ENCODE peak calls at places on chromosome 11, in seven cellular contexts. One of them, this sample, is unnamed.

GRCh38 chr11:74012072-74012809 is 3.4 kb upstream of the UCP3 start:
- DNase-seq in NCI-H460: no peak
- DNase-seq in stimulated activated CD8-positive, alpha-beta memory T cell treated with anti-CD3 and anti-CD28 coated beads, Interleukin-15, amount 100 ng/mL, for 24 hours: no peak
- DNase-seq in amygdala: no peak
- DNase-seq in effector CD8-positive, alpha-beta T cell: no peak
- DNase-seq in nephron progenitor cell: no peak
- DNase-seq in kidney tubule cell: no peak
- DNase-seq in this sample: no peak

GRCh38 chr11:113446938-113447337 is 28.3 kb downstream of the DRD2 start:
- DNase-seq in stimulated activated CD8-positive, alpha-beta memory T cell treated with anti-CD3 and anti-CD28 coated beads, Interleukin-15, amount 100 ng/mL, for 24 hours: no peak
- DNase-seq in kidney tubule cell: no peak
- DNase-seq in NCI-H460: no peak
- DNase-seq in effector CD8-positive, alpha-beta T cell: no peak
- DNase-seq in amygdala: no peak
- DNase-seq in nephron progenitor cell: no peak
- DNase-seq in this sample: no peak

GRCh38 chr11:13551834-13552233 is 56.0 kb upstream of the PTH start:
- DNase-seq in nephron progenitor cell: no peak
- DNase-seq in kidney tubule cell: no peak
- DNase-seq in stimulated activated CD8-positive, alpha-beta memory T cell treated with anti-CD3 and anti-CD28 coated beads, Interleukin-15, amount 100 ng/mL, for 24 hours: no peak
- DNase-seq in amygdala: no peak
- DNase-seq in NCI-H460: no peak
- DNase-seq in effector CD8-positive, alpha-beta T cell: no peak
- DNase-seq in this sample: no peak

GRCh38 chr11:94059065-94059464 is 37.9 kb downstream of the HEPHL1 start:
- DNase-seq in effector CD8-positive, alpha-beta T cell: no peak
- DNase-seq in amygdala: no peak
- DNase-seq in NCI-H460: no peak
- DNase-seq in stimulated activated CD8-positive, alpha-beta memory T cell treated with anti-CD3 and anti-CD28 coated beads, Interleukin-15, amount 100 ng/mL, for 24 hours: no peak
- DNase-seq in nephron progenitor cell: no peak
- DNase-seq in kidney tubule cell: no peak
- DNase-seq in this sample: no peak

GRCh38 chr11:9158898-9159391 is 67.5 kb upstream of the SCUBE2 start:
- DNase-seq in NCI-H460: no peak
- DNase-seq in amygdala: no peak
- DNase-seq in nephron progenitor cell: no peak
- DNase-seq in stimulated activated CD8-positive, alpha-beta memory T cell treated with anti-CD3 and anti-CD28 coated beads, Interleukin-15, amount 100 ng/mL, for 24 hours: no peak
- DNase-seq in effector CD8-positive, alpha-beta T cell: no peak
- DNase-seq in kidney tubule cell: peak; percentile 39
- DNase-seq in this sample: no peak

GRCh38 chr11:113384551-113384950 is 3.0 kb upstream of the ANKK1 start:
- DNase-seq in effector CD8-positive, alpha-beta T cell: no peak
- DNase-seq in stimulated activated CD8-positive, alpha-beta memory T cell treated with anti-CD3 and anti-CD28 coated beads, Interleukin-15, amount 100 ng/mL, for 24 hours: no peak
- DNase-seq in kidney tubule cell: peak; percentile 78
- DNase-seq in amygdala: no peak
- DNase-seq in nephron progenitor cell: no peak
- DNase-seq in NCI-H460: no peak
- DNase-seq in this sample: no peak

GRCh38 chr11:117473692-117474091 is 146.0 kb downstream of the CEP164 start:
- DNase-seq in stimulated activated CD8-positive, alpha-beta memory T cell treated with anti-CD3 and anti-CD28 coated beads, Interleukin-15, amount 100 ng/mL, for 24 hours: no peak
- DNase-seq in nephron progenitor cell: no peak
- DNase-seq in effector CD8-positive, alpha-beta T cell: no peak
- DNase-seq in NCI-H460: no peak
- DNase-seq in amygdala: no peak
- DNase-seq in kidney tubule cell: peak; percentile 62
- DNase-seq in this sample: no peak

GRCh38 chr11:69615545-69616278 is 25.2 kb upstream of the CCND1 start:
- DNase-seq in NCI-H460: no peak
- DNase-seq in effector CD8-positive, alpha-beta T cell: no peak
- DNase-seq in stimulated activated CD8-positive, alpha-beta memory T cell treated with anti-CD3 and anti-CD28 coated beads, Interleukin-15, amount 100 ng/mL, for 24 hours: no peak
- DNase-seq in kidney tubule cell: no peak
- DNase-seq in nephron progenitor cell: no peak
- DNase-seq in amygdala: no peak
- DNase-seq in this sample: no peak

GRCh38 chr11:103897156-103897555 is 139.3 kb upstream of the DDI1 start:
- DNase-seq in effector CD8-positive, alpha-beta T cell: no peak
- DNase-seq in nephron progenitor cell: no peak
- DNase-seq in amygdala: no peak
- DNase-seq in NCI-H460: no peak
- DNase-seq in stimulated activated CD8-positive, alpha-beta memory T cell treated with anti-CD3 and anti-CD28 coated beads, Interleukin-15, amount 100 ng/mL, for 24 hours: no peak
- DNase-seq in kidney tubule cell: no peak
- DNase-seq in this sample: no peak

GRCh38 chr11:64580387-64580786 is 10.6 kb upstream of the SLC22A12 start:
- DNase-seq in effector CD8-positive, alpha-beta T cell: no peak
- DNase-seq in stimulated activated CD8-positive, alpha-beta memory T cell treated with anti-CD3 and anti-CD28 coated beads, Interleukin-15, amount 100 ng/mL, for 24 hours: no peak
- DNase-seq in amygdala: no peak
- DNase-seq in nephron progenitor cell: no peak
- DNase-seq in NCI-H460: no peak
- DNase-seq in kidney tubule cell: no peak
- DNase-seq in this sample: no peak

GRCh38 chr11:113090716-113091577 is 129.7 kb downstream of the NCAM1 start:
- DNase-seq in nephron progenitor cell: no peak
- DNase-seq in amygdala: no peak
- DNase-seq in NCI-H460: no peak
- DNase-seq in kidney tubule cell: no peak
- DNase-seq in stimulated activated CD8-positive, alpha-beta memory T cell treated with anti-CD3 and anti-CD28 coated beads, Interleukin-15, amount 100 ng/mL, for 24 hours: no peak
- DNase-seq in effector CD8-positive, alpha-beta T cell: no peak
- DNase-seq in this sample: no peak

GRCh38 chr11:13850256-13851010 is 112.1 kb upstream of the SPON1 start:
- DNase-seq in nephron progenitor cell: no peak
- DNase-seq in kidney tubule cell: no peak
- DNase-seq in amygdala: no peak
- DNase-seq in NCI-H460: no peak
- DNase-seq in stimulated activated CD8-positive, alpha-beta memory T cell treated with anti-CD3 and anti-CD28 coated beads, Interleukin-15, amount 100 ng/mL, for 24 hours: no peak
- DNase-seq in effector CD8-positive, alpha-beta T cell: no peak
- DNase-seq in this sample: no peak

GRCh38 chr11:120205596-120206161 is 5.2 kb upstream of the OAF start:
- DNase-seq in NCI-H460: no peak
- DNase-seq in nephron progenitor cell: no peak
- DNase-seq in stimulated activated CD8-positive, alpha-beta memory T cell treated with anti-CD3 and anti-CD28 coated beads, Interleukin-15, amount 100 ng/mL, for 24 hours: no peak
- DNase-seq in effector CD8-positive, alpha-beta T cell: no peak
- DNase-seq in kidney tubule cell: peak; percentile 83
- DNase-seq in amygdala: no peak
- DNase-seq in this sample: no peak

GRCh38 chr11:44258190-44258489 is 51.8 kb downstream of the ALX4 start:
- DNase-seq in NCI-H460: no peak
- DNase-seq in kidney tubule cell: peak; percentile 4
- DNase-seq in effector CD8-positive, alpha-beta T cell: no peak
- DNase-seq in amygdala: no peak
- DNase-seq in nephron progenitor cell: no peak
- DNase-seq in stimulated activated CD8-positive, alpha-beta memory T cell treated with anti-CD3 and anti-CD28 coated beads, Interleukin-15, amount 100 ng/mL, for 24 hours: no peak
- DNase-seq in this sample: no peak

This sample was measured in T1000.